ENCODE peak calls at places on chromosome 19, in four cellular contexts. A, I, E and U are unnamed samples.

GRCh38 chr19:38290631-38291147 is 13.4 kb upstream of the C19orf33 start:
- DNase-seq in A (no peak), I (no peak), E (peak), U (no peak)

GRCh38 chr19:48543121-48543710 is 8.8 kb upstream of the SULT2B1 start:
- DNase-seq in A (no peak), I (no peak), E (peak), U (no peak)

GRCh38 chr19:52007436-52007804 is 591 bp downstream of the ZNF615 start:
- DNase-seq in A (no peak), I (no peak), E (no peak), U (no peak)

GRCh38 chr19:6161271-6161850 is 25.9 kb downstream of the ACSBG2 start:
- DNase-seq in A (no peak), I (no peak), E (peak), U (peak)

GRCh38 chr19:44447864-44448674 is at the start of gene ZNF229:
- DNase-seq in A (no peak), I (peak), E (peak), U (peak)

GRCh38 chr19:17680235-17680722 is 7.9 kb downstream of the UNC13A start:
- DNase-seq in A (no peak), I (peak), E (peak), U (peak)

GRCh38 chr19:19488041-19488874 is 27.1 kb downstream of the TSSK6 start:
- DNase-seq in A (no peak), I (no peak), E (peak), U (no peak)

GRCh38 chr19:1227655-1228054 is 10.2 kb downstream of the CBARP start:
- DNase-seq in A (no peak), I (no peak), E (no peak), U (no peak)

GRCh38 chr19:42121666-42122069 is 10.6 kb downstream of the POU2F2 start:
- DNase-seq in A (no peak), I (peak), E (no peak), U (peak)

GRCh38 chr19:49844138-49844740 is 6.7 kb upstream of the PTOV1 start:
- DNase-seq in A (no peak), I (no peak), E (no peak), U (no peak)

GRCh38 chr19:47497073-47497766 is 13.2 kb upstream of the KPTN start:
- DNase-seq in A (no peak), I (no peak), E (no peak), U (no peak)

GRCh38 chr19:6424190-6424938 is at the start of gene KHSRP:
- DNase-seq in A (no peak), I (no peak), E (no peak), U (no peak)

GRCh38 chr19:12867120-12868099 is 13.8 kb downstream of the DNASE2 start:
- DNase-seq in A (no peak), I (no peak), E (peak), U (peak)

GRCh38 chr19:11659612-11660011 is 62.3 kb downstream of the ZNF627 start:
- DNase-seq in A (no peak), I (no peak), E (no peak), U (no peak)

GRCh38 chr19:7658219-7658686 is 10.6 kb upstream of the RETN start:
- DNase-seq in A (no peak), I (no peak), E (no peak), U (no peak)

GRCh38 chr19:57664269-57665127 is 4.2 kb upstream of the ZSCAN4 start:
- DNase-seq in A (no peak), I (no peak), E (peak), U (no peak)

GRCh38 chr19:43776285-43776684 is 4.5 kb downstream of the KCNN4 start:
- DNase-seq in A (no peak), I (no peak), E (no peak), U (no peak)

GRCh38 chr19:18589380-18590272 is 1.0 kb downstream of the REX1BD start:
- DNase-seq in A (peak), I (no peak), E (peak), U (peak)

GRCh38 chr19:5705552-5705951 is 14.4 kb downstream of the LONP1 start:
- DNase-seq in A (no peak), I (no peak), E (no peak), U (no peak)

GRCh38 chr19:27733551-27734266 is 1479.2 kb downstream of the UQCRFS1 start:
- DNase-seq in A (no peak), I (no peak), E (no peak), U (no peak)